ENCODE peak calls at places on chromosomes 16 and 17, in eight cellular contexts. V, B, M, O, X, N, P and E are unnamed samples.

GRCh38 chr16:61412562-61412961 is 623.7 kb downstream of the CDH8 start:
- DNase-seq in V (no peak), B (no peak), M (no peak), O (no peak), X (no peak), N (no peak), P (no peak), E (no peak)

GRCh38 chr16:85002099-85002541 is 9.2 kb downstream of the ZDHHC7 start:
- DNase-seq in V (no peak), B (no peak), M (no peak), O (no peak), X (no peak), N (no peak), P (no peak), E (no peak)

GRCh38 chr16:86934581-86935322 is 356.4 kb downstream of the FOXL1 start:
- DNase-seq in V (peak), B (no peak), M (no peak), O (no peak), X (no peak), N (no peak), P (no peak), E (no peak)

GRCh38 chr17:41913798-41914197 is 5.0 kb downstream of the ACLY start:
- DNase-seq in V (no peak), B (no peak), M (no peak), O (no peak), X (no peak), N (peak), P (no peak), E (no peak)

GRCh38 chr16:23914935-23915549 is 79.3 kb downstream of the PRKCB start:
- DNase-seq in V (peak), B (no peak), M (no peak), O (no peak), X (no peak), N (no peak), P (no peak), E (no peak)

GRCh38 chr17:35778641-35779196 is 16.7 kb downstream of the MMP28 start:
- DNase-seq in V (no peak), B (no peak), M (no peak), O (no peak), X (no peak), N (no peak), P (no peak), E (no peak)

GRCh38 chr17:80498242-80498919 is 22.0 kb upstream of the NPTX1 start:
- DNase-seq in V (peak), B (no peak), M (no peak), O (peak), X (peak), N (peak), P (no peak), E (no peak)

GRCh38 chr16:11498683-11499082 is 88.0 kb downstream of the LITAF start:
- DNase-seq in V (no peak), B (no peak), M (no peak), O (peak), X (no peak), N (no peak), P (no peak), E (no peak)

GRCh38 chr17:49123061-49123460 is 9.5 kb upstream of the B4GALNT2 start:
- DNase-seq in V (no peak), B (no peak), M (no peak), O (no peak), X (no peak), N (no peak), P (no peak), E (no peak)

GRCh38 chr16:10256855-10257641 is 74.8 kb upstream of the GRIN2A start:
- DNase-seq in V (peak), B (no peak), M (peak), O (no peak), X (peak), N (peak), P (peak), E (peak)

GRCh38 chr17:73368085-73368631 is 56.4 kb upstream of the CDC42EP4 start:
- DNase-seq in V (no peak), B (no peak), M (no peak), O (no peak), X (no peak), N (no peak), P (no peak), E (no peak)

GRCh38 chr17:28685366-28685765 is 23.4 kb downstream of the SUPT6H start:
- DNase-seq in V (no peak), B (no peak), M (no peak), O (no peak), X (no peak), N (no peak), P (no peak), E (no peak)

GRCh38 chr17:61794792-61795191 is 68.5 kb downstream of the BRIP1 start:
- DNase-seq in V (no peak), B (no peak), M (no peak), O (no peak), X (no peak), N (no peak), P (no peak), E (no peak)

GRCh38 chr17:38349097-38349904 is 2.3 kb upstream of the SOCS7 start:
- DNase-seq in V (peak), B (peak), M (peak), O (peak), X (peak), N (peak), P (peak), E (peak)

GRCh38 chr17:32746280-32746679 is 130.6 kb downstream of the MYO1D start:
- DNase-seq in V (no peak), B (no peak), M (no peak), O (no peak), X (peak), N (no peak), P (no peak), E (no peak)

GRCh38 chr16:15482068-15482747 is 47.8 kb downstream of the BMERB1 start:
- DNase-seq in V (peak), B (no peak), M (peak), O (peak), X (peak), N (peak), P (no peak), E (peak)

GRCh38 chr17:47895254-47895855 is 681 bp upstream of the SP2 start:
- DNase-seq in V (no peak), B (no peak), M (peak), O (no peak), X (peak), N (peak), P (no peak), E (no peak)

GRCh38 chr17:55513885-55514590 is 2.8 kb upstream of the SMIM36 start:
- DNase-seq in V (peak), B (peak), M (peak), O (peak), X (peak), N (peak), P (peak), E (peak)

GRCh38 chr17:45722161-45722560 is 62.0 kb upstream of the CRHR1 start:
- DNase-seq in V (peak), B (no peak), M (no peak), O (peak), X (peak), N (no peak), P (no peak), E (peak)

GRCh38 chr17:12580640-12581039 is 85.0 kb upstream of the MYOCD start:
- DNase-seq in V (no peak), B (no peak), M (no peak), O (no peak), X (no peak), N (no peak), P (no peak), E (no peak)

GRCh38 chr17:67671492-67671891 is 46.2 kb upstream of the NOL11 start:
- DNase-seq in V (peak), B (no peak), M (no peak), O (no peak), X (no peak), N (peak), P (no peak), E (no peak)

GRCh38 chr17:70848785-70849184 is 679.5 kb downstream of the KCNJ2 start:
- DNase-seq in V (no peak), B (no peak), M (no peak), O (no peak), X (peak), N (peak), P (no peak), E (no peak)

GRCh38 chr17:49031965-49032928 is 35.1 kb downstream of the IGF2BP1 start:
- DNase-seq in V (peak), B (peak), M (peak), O (peak), X (peak), N (peak), P (no peak), E (peak)

GRCh38 chr16:48158296-48158695 is 2.5 kb upstream of the ABCC12 start:
- DNase-seq in V (no peak), B (no peak), M (peak), O (no peak), X (peak), N (peak), P (no peak), E (no peak)

GRCh38 chr16:70422543-70422942 is 16.4 kb downstream of the ST3GAL2 start:
- DNase-seq in V (no peak), B (no peak), M (no peak), O (no peak), X (no peak), N (no peak), P (no peak), E (no peak)

GRCh38 chr16:1614226-1615102 is 2.3 kb downstream of the CRAMP1 start:
- DNase-seq in V (peak), B (peak), M (peak), O (no peak), X (peak), N (peak), P (no peak), E (no peak)

GRCh38 chr17:74471341-74471740 is 4.9 kb downstream of the CD300A start:
- DNase-seq in V (no peak), B (no peak), M (no peak), O (no peak), X (no peak), N (no peak), P (no peak), E (no peak)

GRCh38 chr17:40028595-40028994 is 13.4 kb downstream of the CSF3 start:
- DNase-seq in V (no peak), B (no peak), M (no peak), O (no peak), X (no peak), N (no peak), P (no peak), E (no peak)

GRCh38 chr17:17921192-17922082 is 50.8 kb downstream of the TOM1L2 start:
- DNase-seq in V (peak), B (no peak), M (no peak), O (no peak), X (peak), N (peak), P (no peak), E (peak)

GRCh38 chr17:72624652-72625051 is 467.8 kb downstream of the SLC39A11 start:
- DNase-seq in V (no peak), B (no peak), M (no peak), O (no peak), X (no peak), N (no peak), P (no peak), E (no peak)

GRCh38 chr17:81508639-81509047 is 4.0 kb downstream of the ACTG1 start:
- DNase-seq in V (no peak), B (no peak), M (peak), O (no peak), X (peak), N (peak), P (no peak), E (no peak)

GRCh38 chr16:67399218-67399733 is 6.0 kb upstream of the TPPP3 start:
- DNase-seq in V (no peak), B (peak), M (peak), O (no peak), X (no peak), N (no peak), P (no peak), E (no peak)

GRCh38 chr16:86355538-86355937 is 154.8 kb upstream of the FOXF1 start:
- DNase-seq in V (no peak), B (no peak), M (no peak), O (no peak), X (peak), N (peak), P (no peak), E (no peak)

GRCh38 chr16:11806721-11807120 is 9.7 kb upstream of the ZC3H7A start:
- DNase-seq in V (no peak), B (no peak), M (no peak), O (no peak), X (peak), N (no peak), P (no peak), E (no peak)

GRCh38 chr17:75856062-75856681 is 1.0 kb upstream of the WBP2 start:
- DNase-seq in V (peak), B (no peak), M (peak), O (peak), X (peak), N (peak), P (no peak), E (no peak)

GRCh38 chr17:27199948-27200347 is 94.0 kb upstream of the WSB1 start:
- DNase-seq in V (no peak), B (no peak), M (no peak), O (no peak), X (no peak), N (no peak), P (no peak), E (no peak)

GRCh38 chr16:27254262-27254811 is 14.2 kb downstream of the NSMCE1 start:
- DNase-seq in V (no peak), B (no peak), M (peak), O (no peak), X (no peak), N (no peak), P (no peak), E (no peak)

GRCh38 chr16:83887088-83887487 is 11.8 kb upstream of the MLYCD start:
- DNase-seq in V (peak), B (no peak), M (no peak), O (peak), X (peak), N (no peak), P (no peak), E (no peak)